ENCODE peak calls at places on chromosomes 4 and X, in eight cellular contexts. O, V, S, C, H, I, K and B are unnamed samples.

GRCh38 chr4:184526228-184526627 is 51.9 kb upstream of the IRF2 start:
- DNase-seq in O (no peak), V (no peak), S (no peak), C (no peak), H (no peak), I (no peak), K (no peak), B (no peak)

GRCh38 chr4:182307746-182308145 is 64.5 kb downstream of the TENM3 start:
- DNase-seq in O (peak), V (no peak), S (no peak), C (no peak), H (no peak), I (peak), K (peak), B (no peak)

GRCh38 chr4:72312032-72312650 is 256.9 kb downstream of the ADAMTS3 start:
- DNase-seq in O (peak), V (peak), S (peak), C (peak), H (no peak), I (no peak), K (peak), B (no peak)

GRCh38 chr4:82721819-82722423 is 76.7 kb downstream of the SCD5 start:
- DNase-seq in O (peak), V (no peak), S (no peak), C (no peak), H (peak), I (peak), K (no peak), B (no peak)

GRCh38 chr4:39178706-39179105 is 3.6 kb upstream of the WDR19 start:
- DNase-seq in O (no peak), V (no peak), S (no peak), C (no peak), H (no peak), I (no peak), K (no peak), B (no peak)

GRCh38 chrX:96102997-96103396 is 581.6 kb upstream of the DIAPH2 start:
- DNase-seq in O (no peak), V (no peak), S (no peak), C (no peak), H (no peak), I (no peak), K (no peak), B (peak)

GRCh38 chrX:19593684-19594083 is 78.4 kb upstream of the MAP3K15 start:
- DNase-seq in O (peak), V (no peak), S (no peak), C (no peak), H (peak), I (peak), K (peak), B (no peak)

GRCh38 chr4:162683659-162684370 is 482.9 kb downstream of the NAF1 start:
- DNase-seq in O (peak), V (no peak), S (no peak), C (no peak), H (no peak), I (no peak), K (no peak), B (no peak)

GRCh38 chr4:165457793-165458192 is 79.0 kb downstream of the CPE start:
- DNase-seq in O (no peak), V (no peak), S (no peak), C (no peak), H (no peak), I (no peak), K (no peak), B (no peak)

GRCh38 chr4:112327950-112328349 is 30.8 kb downstream of the ALPK1 start:
- DNase-seq in O (peak), V (no peak), S (no peak), C (no peak), H (peak), I (peak), K (peak), B (no peak)

GRCh38 chr4:76783836-76784235 is 114.1 kb downstream of the SOWAHB start:
- DNase-seq in O (no peak), V (no peak), S (no peak), C (no peak), H (no peak), I (no peak), K (no peak), B (no peak)

GRCh38 chr4:178314287-178314686 is 872.0 kb upstream of the AGA start:
- DNase-seq in O (no peak), V (no peak), S (no peak), C (no peak), H (no peak), I (no peak), K (no peak), B (no peak)

GRCh38 chr4:55866290-55866907 is 13.0 kb downstream of the EXOC1 start:
- DNase-seq in O (peak), V (no peak), S (no peak), C (no peak), H (peak), I (peak), K (peak), B (no peak)

GRCh38 chr4:25180524-25181131 is 20.4 kb upstream of the SEPSECS start:
- DNase-seq in O (peak), V (no peak), S (no peak), C (no peak), H (peak), I (peak), K (peak), B (no peak)

GRCh38 chr4:78313754-78314120 is 237.8 kb upstream of the ANXA3 start:
- DNase-seq in O (no peak), V (no peak), S (no peak), C (no peak), H (no peak), I (no peak), K (no peak), B (no peak)

GRCh38 chr4:174252412-174252811 is 31.1 kb downstream of the FBXO8 start:
- DNase-seq in O (no peak), V (no peak), S (no peak), C (no peak), H (no peak), I (no peak), K (no peak), B (no peak)

GRCh38 chrX:135384161-135384836 is 37.4 kb upstream of the SMIM10L2A start:
- DNase-seq in O (no peak), V (no peak), S (no peak), C (no peak), H (peak), I (no peak), K (no peak), B (no peak)

GRCh38 chr4:48693856-48694574 is 86.1 kb downstream of the FRYL start:
- DNase-seq in O (no peak), V (no peak), S (no peak), C (no peak), H (no peak), I (no peak), K (peak), B (no peak)

GRCh38 chr4:48688953-48689352 is 91.1 kb downstream of the FRYL start:
- DNase-seq in O (no peak), V (no peak), S (no peak), C (no peak), H (no peak), I (no peak), K (no peak), B (no peak)

GRCh38 chr4:48694824-48695223 is 85.3 kb downstream of the FRYL start:
- DNase-seq in O (no peak), V (no peak), S (no peak), C (no peak), H (no peak), I (no peak), K (no peak), B (no peak)

GRCh38 chr4:48692023-48692422 is 88.1 kb downstream of the FRYL start:
- DNase-seq in O (no peak), V (no peak), S (no peak), C (no peak), H (no peak), I (no peak), K (no peak), B (no peak)

DNA sequence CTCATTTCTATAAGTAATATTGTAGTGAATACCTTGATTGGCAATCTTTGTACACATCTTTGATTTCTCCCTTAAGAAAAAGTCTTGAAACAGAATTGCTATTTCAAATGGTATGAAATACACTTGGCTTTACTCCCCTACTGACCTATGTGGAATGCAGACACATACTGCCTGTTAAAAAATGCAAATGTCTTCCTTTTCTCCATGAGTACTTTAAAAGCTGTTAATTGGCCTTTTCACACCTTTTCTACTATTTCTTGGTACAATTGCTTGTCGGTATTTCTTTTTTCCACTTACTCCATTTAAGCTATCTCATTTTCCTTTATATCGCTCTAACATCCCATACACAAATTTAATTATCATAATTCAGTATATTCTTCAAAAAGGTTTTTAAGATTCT is 87.2 kb downstream of the FRYL start:
- DNase-seq in O (no peak), V (no peak), S (no peak), C (no peak), H (no peak), I (no peak), K (no peak), B (no peak)
- TF ChIP-seq CTCF in O (no peak), V (no peak), S (no peak), C (no peak), H (no peak), I (no peak), K (no peak), B (no peak)

GRCh38 chr4:185893500-185893899 is 81.5 kb upstream of the SORBS2 start:
- DNase-seq in O (no peak), V (no peak), S (no peak), C (no peak), H (no peak), I (no peak), K (no peak), B (no peak)
- TF ChIP-seq CTCF in O (no peak), V (no peak), S (no peak), C (no peak), H (no peak), I (no peak), K (no peak), B (no peak)

DNA sequence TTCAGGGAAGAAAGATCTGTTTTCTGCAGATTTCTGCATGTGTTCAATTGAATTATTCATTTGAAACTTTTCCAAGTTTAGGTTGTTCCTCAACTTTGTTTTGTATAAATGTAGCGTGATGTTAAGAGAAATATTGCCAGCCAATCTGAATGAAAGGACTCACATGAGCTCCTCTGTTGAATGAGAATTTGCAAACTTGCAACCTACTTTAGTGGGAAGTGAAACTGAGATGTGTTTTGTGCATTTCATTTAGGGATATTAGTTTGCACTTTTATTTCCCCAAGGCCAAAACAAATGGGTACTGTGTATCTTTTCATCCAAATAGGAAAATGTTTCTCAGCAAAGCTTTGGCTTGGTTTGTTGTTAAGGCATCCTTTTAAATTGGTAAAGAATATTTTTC is 193.7 kb upstream of the BANK1 start:
- DNase-seq in O (no peak), V (no peak), S (no peak), C (no peak), H (no peak), I (no peak), K (no peak), B (no peak)
- TF ChIP-seq CTCF in O (no peak), V (no peak), S (no peak), C (no peak), H (no peak), I (no peak), K (no peak), B (no peak)

DNA sequence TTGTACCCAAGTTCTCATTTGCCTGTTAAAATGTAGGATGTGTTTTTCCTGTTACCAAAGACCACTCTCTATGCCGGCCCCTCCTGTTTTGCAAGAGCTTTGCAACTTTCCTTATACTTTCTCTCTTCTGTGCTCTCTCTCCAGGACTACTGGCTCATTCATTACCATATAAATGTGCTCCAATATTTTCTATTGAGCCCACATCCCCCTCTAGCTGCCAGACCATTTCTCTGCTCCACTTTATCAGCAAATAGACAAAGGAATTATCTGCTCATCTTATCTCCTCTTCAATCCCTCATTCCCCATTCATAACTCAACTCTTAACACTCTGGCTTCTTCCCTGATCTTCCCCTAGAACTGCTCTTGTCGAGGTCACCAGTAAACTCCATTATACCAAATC is 33.6 kb downstream of the RPGR start:
- DNase-seq in O (no peak), V (no peak), S (no peak), C (no peak), H (no peak), I (no peak), K (peak), B (no peak)
- TF ChIP-seq CTCF in O (peak), V (no peak), S (no peak), C (no peak), H (no peak), I (no peak), K (peak), B (peak)

GRCh38 chr4:70994069-70994366 is 569 bp downstream of the DCK start:
- DNase-seq in O (peak), V (no peak), S (no peak), C (no peak), H (peak), I (no peak), K (no peak), B (no peak)

GRCh38 chr4:70992354-70992753 is 1.1 kb upstream of the DCK start:
- DNase-seq in O (peak), V (no peak), S (peak), C (no peak), H (peak), I (peak), K (no peak), B (no peak)

GRCh38 chr4:70991596-70991995 is 1.9 kb upstream of the DCK start:
- DNase-seq in O (no peak), V (no peak), S (no peak), C (no peak), H (peak), I (no peak), K (no peak), B (no peak)

GRCh38 chr4:70994387-70995099 is 1.1 kb downstream of the DCK start:
- DNase-seq in O (no peak), V (no peak), S (no peak), C (no peak), H (peak), I (no peak), K (no peak), B (no peak)

GRCh38 chr4:70993181-70994068 is at the start of gene DCK:
- DNase-seq in O (peak), V (peak), S (peak), C (peak), H (peak), I (peak), K (peak), B (peak)
- TF ChIP-seq CTCF in O (no peak), V (no peak), S (no peak), C (no peak), H (no peak), I (no peak), K (no peak), B (peak)

GRCh38 chr4:52957220-52957686 is 95.1 kb downstream of the RASL11B start:
- DNase-seq in O (peak), V (peak), S (no peak), C (no peak), H (no peak), I (no peak), K (no peak), B (no peak)

GRCh38 chr4:52954771-52955170 is 92.7 kb downstream of the RASL11B start:
- DNase-seq in O (no peak), V (peak), S (no peak), C (no peak), H (no peak), I (no peak), K (no peak), B (no peak)

GRCh38 chr4:52958232-52958631 is 96.1 kb downstream of the RASL11B start:
- DNase-seq in O (no peak), V (no peak), S (no peak), C (no peak), H (no peak), I (no peak), K (no peak), B (no peak)

GRCh38 chr4:52957791-52958190 is 95.7 kb downstream of the RASL11B start:
- DNase-seq in O (no peak), V (no peak), S (no peak), C (no peak), H (no peak), I (no peak), K (no peak), B (no peak)

GRCh38 chr4:52956691-52957090 is 94.6 kb downstream of the RASL11B start:
- DNase-seq in O (no peak), V (no peak), S (no peak), C (no peak), H (no peak), I (no peak), K (no peak), B (no peak)
- TF ChIP-seq CTCF in O (no peak), V (no peak), S (no peak), C (no peak), H (no peak), I (no peak), K (no peak), B (no peak)

GRCh38 chrX:130147631-130148030 is 18.0 kb downstream of the AIFM1 start:
- DNase-seq in O (no peak), V (no peak), S (no peak), C (no peak), H (no peak), I (no peak), K (no peak), B (no peak)

GRCh38 chrX:130139474-130140201 is 26.0 kb downstream of the AIFM1 start:
- DNase-seq in O (no peak), V (no peak), S (no peak), C (no peak), H (no peak), I (no peak), K (peak), B (no peak)

GRCh38 chrX:130145123-130145522 is 20.5 kb downstream of the AIFM1 start:
- DNase-seq in O (no peak), V (no peak), S (no peak), C (no peak), H (no peak), I (no peak), K (no peak), B (no peak)

GRCh38 chrX:130144509-130144908 is 21.1 kb downstream of the AIFM1 start:
- DNase-seq in O (no peak), V (no peak), S (no peak), C (no peak), H (no peak), I (no peak), K (peak), B (no peak)
- TF ChIP-seq CTCF in O (no peak), V (no peak), S (no peak), C (no peak), H (no peak), I (no peak), K (peak), B (peak)

DNA sequence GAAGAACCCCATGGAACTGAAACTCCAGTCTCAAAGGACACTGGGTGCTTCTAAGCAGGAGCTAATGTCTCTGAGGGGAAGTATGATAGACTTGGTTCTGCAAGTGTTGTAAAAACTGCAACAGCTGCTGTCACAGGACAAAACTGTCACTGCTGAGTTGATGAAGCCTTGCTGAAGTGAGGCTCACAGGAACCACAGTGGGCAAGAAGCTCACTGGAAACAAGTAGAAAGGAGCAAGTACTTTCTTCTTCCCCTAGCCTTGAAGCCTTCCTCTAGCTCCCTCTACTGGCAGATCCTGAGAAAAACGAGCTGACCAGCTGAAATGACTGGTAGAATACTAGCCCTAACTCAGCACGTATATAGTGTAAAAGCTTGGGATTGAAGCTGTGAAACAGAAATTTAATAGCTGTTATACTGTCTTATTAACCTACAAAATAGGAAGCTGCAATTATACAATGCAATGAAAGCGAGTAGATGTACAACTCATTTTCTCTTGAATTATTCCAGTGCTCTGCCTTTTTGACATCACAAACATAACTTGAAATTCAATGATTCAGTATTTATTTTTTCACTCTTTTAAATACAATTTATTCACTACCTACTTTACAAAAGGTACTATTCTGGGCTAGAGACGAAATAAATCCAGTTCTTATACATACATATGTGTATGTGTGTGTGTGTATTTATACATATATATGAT is 91.4 kb downstream of the GABRB1 start:
- DNase-seq in O (peak), V (no peak), S (peak), C (no peak), H (peak), I (peak), K (peak), B (no peak)
- TF ChIP-seq CTCF in O (peak), V (no peak), S (peak), C (peak), H (peak), I (no peak), K (peak), B (peak)